ENCODE peak calls at places on chromosomes 3 and 15, in five cellular contexts. R, N, Q, T and K are unnamed samples.

GRCh38 chr3:69785769-69786311 is 46.6 kb downstream of the MITF start:
- DNase-seq in R (no peak), N (no peak), Q (no peak), T (no peak), K (no peak)

GRCh38 chr3:138010273-138010590 is 267 bp downstream of the CLDN18 start:
- DNase-seq in N (no peak), R (no peak), T (no peak), Q (no peak), K (no peak)

GRCh38 chr15:51735211-51735610 is 2.2 kb downstream of the LYSMD2 start:
- DNase-seq in T (no peak), R (no peak), N (no peak), Q (no peak), K (no peak)

GRCh38 chr3:134029734-134030381 is at the start of gene SLCO2A1:
- DNase-seq in R (peak), Q (peak), N (no peak), T (no peak), K (no peak)

GRCh38 chr3:160998581-160998980 is 106.6 kb downstream of the B3GALNT1 start:
- DNase-seq in Q (no peak), R (no peak), N (no peak), T (no peak), K (no peak)

GRCh38 chr15:101520395-101520794 is 30.9 kb upstream of the PCSK6 start:
- DNase-seq in Q (no peak), N (no peak), T (no peak), R (no peak), K (no peak)

GRCh38 chr15:82051664-82052063 is 5.8 kb upstream of the MEX3B start:
- DNase-seq in N (peak), T (no peak), R (peak), Q (no peak), K (no peak)

GRCh38 chr3:4033296-4033695 is 234.1 kb downstream of the LRRN1 start:
- DNase-seq in R (no peak), T (no peak), N (no peak), Q (no peak), K (no peak)

GRCh38 chr3:155370198-155370597 is 76.7 kb upstream of the STRIT1 start:
- DNase-seq in T (no peak), N (peak), Q (no peak), R (no peak), K (no peak)

GRCh38 chr3:67075295-67075694 is 77.2 kb downstream of the KBTBD8 start:
- DNase-seq in T (no peak), R (no peak), Q (no peak), N (no peak), K (no peak)

GRCh38 chr3:190747566-190747965 is 114.9 kb downstream of the GMNC start:
- DNase-seq in T (no peak), Q (peak), N (no peak), R (no peak), K (no peak)

GRCh38 chr3:193732391-193732790 is 139.4 kb downstream of the OPA1 start:
- DNase-seq in T (no peak), N (no peak), Q (peak), R (peak), K (no peak)

GRCh38 chr3:72395654-72396415 is 452.4 kb downstream of the SHQ1 start:
- DNase-seq in T (no peak), N (no peak), Q (no peak), R (no peak), K (no peak)

GRCh38 chr3:184339016-184339415 is 1.6 kb downstream of the FAM131A start:
- DNase-seq in R (no peak), Q (no peak), N (no peak), T (no peak), K (no peak)

GRCh38 chr3:14273886-14274517 is 95.4 kb downstream of the LSM3 start:
- DNase-seq in T (no peak), R (no peak), N (no peak), Q (no peak), K (no peak)

GRCh38 chr15:74564182-74564581 is 23.2 kb downstream of the ARID3B start:
- DNase-seq in Q (no peak), T (no peak), R (no peak), N (no peak), K (no peak)

GRCh38 chr3:129415830-129416229 is 12.6 kb downstream of the EFCAB12 start:
- DNase-seq in N (no peak), R (no peak), T (no peak), Q (no peak), K (no peak)

GRCh38 chr15:40489274-40490175 is 18.7 kb downstream of the CHST14 start:
- DNase-seq in R (no peak), Q (peak), N (no peak), T (no peak), K (no peak)

GRCh38 chr3:73100734-73101550 is 39.5 kb downstream of the EBLN2 start:
- DNase-seq in N (peak), R (peak), Q (peak), T (peak), K (peak)

GRCh38 chr3:189714991-189715961 is 84.1 kb downstream of the TP63 start:
- DNase-seq in R (peak), T (no peak), N (no peak), Q (peak), K (peak)